ENCODE peak calls at places on chromosomes 11 and 22, in six cellular contexts. W is gastrocnemius medialis, A is ovary, F is heart left ventricle, Y is HCT116, C is body of pancreas. M is an unnamed sample.

GRCh38 chr11:76329084-76329648 is 51.8 kb downstream of the THAP12 start:
- DNase-seq in A (no peak), Y (peak; percentile 3), F (no peak), C (no peak), W (no peak), M (no peak)

GRCh38 chr11:126768702-126769101 is 231.9 kb downstream of the KIRREL3 start:
- DNase-seq in A (no peak), C (no peak), Y (no peak), F (no peak), W (no peak), M (no peak)

GRCh38 chr11:45024357-45024756 is 73.7 kb upstream of the TP53I11 start:
- DNase-seq in Y (no peak), A (no peak), C (no peak), F (no peak), W (no peak), M (no peak)

GRCh38 chr11:67542971-67543370 is 19.7 kb upstream of the CABP2 start:
- DNase-seq in W (no peak), F (no peak), A (no peak), Y (no peak), C (no peak), M (no peak)

GRCh38 chr22:20653795-20654342 is 120.0 kb upstream of the SERPIND1 start:
- DNase-seq in A (no peak), C (no peak), Y (no peak), W (no peak), F (no peak), M (no peak)

GRCh38 chr11:124863137-124863825 is 2.0 kb upstream of the ROBO3 start:
- DNase-seq in W (no peak), F (no peak), C (peak; percentile 39), A (no peak), Y (no peak), M (no peak)

GRCh38 chr11:1931326-1931725 is 11.8 kb downstream of the TNNT3 start:
- DNase-seq in F (peak; percentile 67), C (no peak), Y (no peak), W (peak; percentile 58), A (no peak), M (no peak)

GRCh38 chr11:120929664-120930154 is 94.2 kb upstream of the TBCEL start:
- DNase-seq in Y (peak; percentile 61), A (no peak), C (peak; percentile 34), W (no peak), F (peak; percentile 44), M (no peak)

GRCh38 chr22:32986773-32987050 is 71.5 kb downstream of the SYN3 start:
- DNase-seq in Y (no peak), C (no peak), F (no peak), W (no peak), A (no peak), M (no peak)

GRCh38 chr11:120228794-120229384 is 11.1 kb upstream of the POU2F3 start:
- DNase-seq in A (no peak), C (no peak), Y (no peak), F (no peak), W (no peak), M (no peak)

GRCh38 chr11:124583827-124584226 is 14.0 kb downstream of the OR8A1 start:
- DNase-seq in C (no peak), F (no peak), A (no peak), Y (no peak), W (no peak), M (no peak)

GRCh38 chr11:119434531-119435330 is 11.8 kb upstream of the THY1 start:
- DNase-seq in A (no peak), F (no peak), C (no peak), W (no peak), Y (no peak), M (no peak)

GRCh38 chr11:65524747-65525658 is at the start of gene SCYL1:
- DNase-seq in W (peak; percentile 72), F (peak; percentile 86), A (peak; percentile 88), Y (no peak), C (peak; percentile 83), M (peak; percentile 46)

GRCh38 chr11:134636071-134636470 is 224.0 kb upstream of the B3GAT1 start:
- DNase-seq in F (no peak), Y (no peak), W (no peak), C (no peak), A (no peak), M (no peak)

GRCh38 chr11:8714622-8715225 is 32.1 kb downstream of the RPL27A start:
- DNase-seq in C (no peak), F (no peak), W (no peak), Y (no peak), A (no peak), M (no peak)

GRCh38 chr11:76975513-76975912 is 58.7 kb upstream of the B3GNT6 start:
- DNase-seq in Y (no peak), F (no peak), C (no peak), A (no peak), W (no peak), M (no peak)

GRCh38 chr11:82980947-82981346 is 79.4 kb downstream of the DDIAS start:
- DNase-seq in C (no peak), F (no peak), Y (no peak), A (no peak), W (no peak), M (no peak)
- H3K36me3 ChIP-seq in C (no peaks in the 10 kb centered on the region), F (peaks cover 48% of the 10 kb centered on the region), Y (no peaks in the 10 kb centered on the region), A (no peaks in the 10 kb centered on the region), W (peaks cover 46% of the 10 kb centered on the region), M (no peaks in the 10 kb centered on the region)

GRCh38 chr22:26673485-26673884 is 16.1 kb downstream of the MIAT start:
- DNase-seq in A (no peak), W (no peak), Y (no peak), C (no peak), F (no peak), M (no peak)

GRCh38 chr22:26675687-26676273 is 18.4 kb downstream of the MIAT start:
- DNase-seq in C (no peak), W (no peak), Y (no peak), A (no peak), F (no peak), M (no peak)

GRCh38 chr22:26672060-26672471 is 14.7 kb downstream of the MIAT start:
- DNase-seq in C (no peak), A (peak; percentile 48), W (peak; percentile 21), Y (no peak), F (peak; percentile 38), M (no peak)

GRCh38 chr22:26672590-26673468 is 15.4 kb downstream of the MIAT start:
- DNase-seq in A (peak; percentile 92), C (peak; percentile 88), F (peak; percentile 95), Y (peak; percentile 89), W (peak; percentile 91), M (peak; percentile 74)

DNA sequence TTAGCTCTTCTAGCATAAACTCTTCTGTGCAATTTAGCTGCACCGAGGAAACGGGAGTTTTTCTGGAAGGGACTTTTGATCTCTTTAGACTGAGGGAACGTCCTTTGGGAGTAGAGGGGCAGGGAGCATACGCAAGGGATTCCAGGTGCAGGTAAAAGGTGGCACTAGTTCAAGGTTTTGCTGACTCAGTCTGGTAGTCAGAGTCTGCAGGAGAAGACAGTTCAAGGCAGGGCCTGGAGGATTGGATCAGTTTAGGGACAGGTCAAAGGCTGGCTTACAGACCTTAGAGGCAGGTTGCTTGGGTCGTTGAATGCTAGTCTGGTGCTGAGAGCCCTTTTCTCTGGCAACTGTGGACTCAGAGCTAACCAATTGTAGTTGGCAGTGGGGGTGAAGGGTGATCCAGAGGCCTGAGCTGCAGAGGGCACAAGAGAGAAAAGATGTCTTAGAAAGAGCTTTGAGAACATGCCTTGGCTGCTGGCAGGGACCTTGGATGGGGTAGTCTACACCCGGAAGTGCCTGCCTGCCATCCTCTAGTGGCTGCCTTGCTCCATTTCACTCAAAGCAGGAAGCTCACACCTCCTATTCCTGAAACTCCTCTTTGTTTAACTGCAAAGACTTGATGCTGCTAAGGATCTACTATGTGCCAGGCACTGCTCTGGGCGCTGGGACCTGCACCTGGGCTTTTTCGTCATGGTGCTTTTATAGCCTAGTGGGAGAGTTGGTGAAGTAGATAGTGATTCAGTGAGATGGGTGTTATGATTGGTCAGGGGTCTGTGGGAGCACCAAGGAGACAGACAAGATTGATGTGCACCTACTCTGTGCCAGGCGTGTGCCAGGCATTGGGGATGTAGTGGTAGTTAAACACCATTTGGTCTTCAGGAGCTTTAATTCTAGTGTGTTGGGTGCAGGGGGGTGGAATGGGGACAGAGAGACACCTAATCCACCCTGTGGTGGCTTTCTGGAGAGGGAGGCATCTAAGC is 17.1 kb downstream of the MIAT start:
- DNase-seq in A (no peak), F (no peak), C (no peak), Y (no peak), W (no peak), M (no peak)
- TF ChIP-seq POLR2A in A (no peak), F (no peak), C (no peak), Y (no peak), W (no peak), M (no peak)

DNA sequence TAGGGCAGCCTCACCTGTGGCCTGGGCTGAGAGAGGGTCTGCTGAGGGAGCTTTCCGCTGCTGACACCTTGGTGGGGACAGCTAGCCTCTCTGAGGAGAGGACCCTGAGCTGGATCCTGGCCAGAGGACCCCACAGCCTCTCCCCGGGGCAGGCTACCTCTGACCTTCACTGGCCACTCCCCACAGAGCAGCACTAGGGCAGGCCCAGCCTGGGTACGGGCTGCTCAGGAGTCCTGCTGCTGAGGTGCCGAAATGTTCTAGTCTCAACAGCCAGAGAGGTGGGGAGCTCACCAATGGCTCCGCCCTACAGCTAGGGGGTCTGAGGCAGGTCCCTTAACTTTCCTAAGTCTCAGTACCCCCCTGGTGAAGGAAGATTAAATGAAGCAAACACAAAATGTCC is 47.5 kb downstream of the SGSM3 start:
- DNase-seq in W (no peak), C (no peak), A (no peak), F (no peak), Y (no peak), M (no peak)
- H3K36me3 ChIP-seq in W (peaks cover 59% of the 10 kb centered on the region), C (no peaks in the 10 kb centered on the region), A (no peaks in the 10 kb centered on the region), F (peaks cover 70% of the 10 kb centered on the region), Y (no peaks in the 10 kb centered on the region), M (peaks cover 52% of the 10 kb centered on the region)

DNA sequence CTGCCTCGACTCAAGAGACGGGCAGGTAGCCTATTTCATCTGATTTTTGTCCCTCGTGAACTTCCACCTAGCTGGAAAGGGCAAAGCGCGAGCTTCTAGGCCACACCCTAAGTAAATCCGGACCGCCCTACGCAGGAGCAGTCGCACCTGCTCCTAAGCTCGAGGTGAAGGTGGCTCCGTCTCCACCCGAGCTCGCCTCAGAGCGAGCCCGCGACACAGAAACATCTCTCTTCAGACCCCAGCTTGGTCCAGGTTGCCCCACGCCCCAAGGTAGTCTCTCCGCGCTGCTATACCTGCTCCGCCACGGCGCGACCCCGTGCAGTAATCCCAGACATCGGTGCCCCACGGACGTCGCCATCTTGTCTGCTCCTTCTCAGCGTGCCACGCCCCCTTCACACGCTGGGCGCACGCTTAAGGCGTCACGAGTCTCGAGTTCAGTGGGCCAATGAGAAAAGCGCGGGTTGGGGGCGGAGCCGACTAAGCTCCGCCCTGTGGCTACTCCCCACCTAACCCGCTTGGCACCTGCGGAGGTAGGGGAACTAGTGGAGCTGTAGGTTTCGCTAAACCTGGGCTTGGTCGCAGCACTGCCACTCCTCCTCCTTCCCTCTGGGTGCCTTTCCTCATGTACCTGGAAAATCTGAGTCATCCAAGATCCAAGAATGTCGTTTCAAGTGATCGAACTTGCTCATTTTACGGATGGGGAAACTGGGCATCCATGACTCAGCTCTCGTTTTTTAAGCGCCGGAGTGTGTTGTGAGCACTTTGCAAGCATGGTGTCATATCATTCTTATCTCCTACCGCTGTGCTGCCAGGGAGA is at the start of gene PISD:
- DNase-seq in W (peak; percentile 94), F (peak; percentile 97), C (peak; percentile 97), A (peak; percentile 95), Y (peak; percentile 96), M (peak; percentile 87)
- TF ChIP-seq POLR2A in W (peak; percentile 73), F (peak; percentile 58), C (peak; percentile 84), A (peak; percentile 40), Y (peak; percentile 83), M (peak; percentile 32)

M was measured in esophagus squamous epithelium.